ENCODE peak calls at places on chromosomes 2 and 18, in five cellular contexts. O, J, H, X and W are unnamed samples.

GRCh38 chr2:105104208-105104731 is 66.4 kb downstream of the MRPS9 start:
- DNase-seq in X (no peak), O (no peak), H (no peak), J (no peak), W (no peak)

GRCh38 chr2:120912101-120912985 is 176.7 kb downstream of the GLI2 start:
- DNase-seq in J (peak; percentile 47), X (peak; percentile 96), H (no peak), O (no peak), W (no peak)

GRCh38 chr2:157751462-157752058 is 122.9 kb upstream of the ACVR1C start:
- DNase-seq in O (no peak), H (no peak), J (no peak), X (peak; percentile 6), W (no peak)

GRCh38 chr18:49652841-49653240 is 91.0 kb downstream of the LIPG start:
- DNase-seq in J (no peak), X (no peak), O (no peak), H (no peak), W (peak; percentile 42)

GRCh38 chr18:8480506-8481328 is 128.5 kb upstream of the RAB12 start:
- DNase-seq in O (no peak), X (peak; percentile 72), J (no peak), H (no peak), W (no peak)

GRCh38 chr2:200456567-200456966 is 53.3 kb downstream of the KCTD18 start:
- DNase-seq in O (no peak), H (no peak), X (no peak), J (no peak), W (no peak)

GRCh38 chr2:96153991-96154431 is 8.8 kb upstream of the DUSP2 start:
- DNase-seq in J (peak; percentile 48), H (no peak), X (no peak), O (no peak), W (peak; percentile 75)

GRCh38 chr2:64534363-64534762 is 10.2 kb downstream of the AFTPH start:
- DNase-seq in J (no peak), X (no peak), O (no peak), H (no peak), W (no peak)

GRCh38 chr2:21993002-21993401 is 869.2 kb downstream of the TDRD15 start:
- DNase-seq in J (no peak), H (no peak), O (no peak), X (no peak), W (no peak)

GRCh38 chr2:30421551-30422436 is 25.3 kb upstream of the LCLAT1 start:
- DNase-seq in X (no peak), J (no peak), O (no peak), H (no peak), W (no peak)

GRCh38 chr2:56741601-56742102 is 557.9 kb downstream of the CCDC85A start:
- DNase-seq in H (no peak), O (no peak), X (peak; percentile 91), J (no peak), W (no peak)

GRCh38 chr2:106982350-106982749 is 96.4 kb upstream of the ST6GAL2 start:
- DNase-seq in H (no peak), O (no peak), J (no peak), X (peak; percentile 27), W (no peak)

GRCh38 chr2:101974663-101975062 is 17.1 kb upstream of the IL1R2 start:
- DNase-seq in O (no peak), X (no peak), H (no peak), J (no peak), W (no peak)

GRCh38 chr2:59691518-59692190 is 861.8 kb downstream of the BCL11A start:
- DNase-seq in X (no peak), H (no peak), O (no peak), J (no peak), W (no peak)

GRCh38 chr18:76374330-76375281 is 120.4 kb downstream of the ZNF516 start:
- DNase-seq in X (no peak), O (no peak), H (no peak), J (no peak), W (no peak)

GRCh38 chr2:109318150-109318948 is 189.3 kb downstream of the SH3RF3 start:
- DNase-seq in H (peak; percentile 92), X (no peak), J (no peak), O (peak; percentile 18), W (no peak)

GRCh38 chr18:37425182-37425581 is 140.4 kb downstream of the CELF4 start:
- DNase-seq in H (no peak), J (no peak), X (no peak), O (no peak), W (no peak)

GRCh38 chr2:119486886-119487285 is 37.4 kb downstream of the SCTR start:
- DNase-seq in J (no peak), H (no peak), O (no peak), X (peak; percentile 44), W (no peak)

GRCh38 chr18:49149011-49149410 is 198.2 kb upstream of the SMAD7 start:
- DNase-seq in J (no peak), H (no peak), O (no peak), X (no peak), W (no peak)

GRCh38 chr2:62489162-62489561 is 16.8 kb downstream of the TMEM17 start:
- DNase-seq in H (no peak), X (no peak), J (no peak), O (no peak), W (no peak)

GRCh38 chr2:51151490-51152140 is 119.7 kb upstream of the NRXN1 start:
- DNase-seq in J (no peak), H (peak; percentile 75), O (no peak), X (no peak), W (no peak)

GRCh38 chr2:56082665-56083064 is 101.1 kb upstream of the CCDC85A start:
- DNase-seq in H (no peak), J (no peak), O (no peak), X (no peak), W (no peak)

GRCh38 chr18:58793361-58793760 is 71.3 kb upstream of the ZNF532 start:
- DNase-seq in O (no peak), J (no peak), X (peak; percentile 71), H (no peak), W (no peak)

GRCh38 chr2:98875746-98876145 is 60.3 kb downstream of the CRACDL start:
- DNase-seq in O (no peak), H (no peak), X (no peak), J (no peak), W (no peak)

GRCh38 chr18:34867520-34867919 is 157.4 kb downstream of the DTNA start:
- DNase-seq in X (peak; percentile 38), J (no peak), O (no peak), H (peak; percentile 27), W (no peak)
- TF ChIP-seq CTCF in X (no peak), J (no peak), O (no peak), H (no peak), W (no peak)

GRCh38 chr2:176931588-176932563 is 280.7 kb upstream of the HNRNPA3 start:
- DNase-seq in O (no peak), H (no peak), X (peak; percentile 29), J (no peak), W (no peak)

GRCh38 chr2:176934869-176935415 is 277.7 kb upstream of the HNRNPA3 start:
- DNase-seq in H (no peak), O (no peak), J (no peak), X (no peak), W (no peak)

GRCh38 chr2:176934131-176934530 is 278.5 kb upstream of the HNRNPA3 start:
- DNase-seq in J (no peak), O (no peak), H (no peak), X (no peak), W (no peak)

GRCh38 chr2:176935543-176936102 is 277.0 kb upstream of the HNRNPA3 start:
- DNase-seq in X (no peak), O (no peak), J (no peak), H (no peak), W (no peak)

GRCh38 chr2:176936410-176936809 is 276.2 kb upstream of the HNRNPA3 start:
- DNase-seq in H (no peak), X (no peak), O (no peak), J (no peak), W (no peak)
- TF ChIP-seq POLR2A in H (no peak), X (no peak), O (no peak), J (no peak), W (no peak)

GRCh38 chr2:218781691-218782528 is at the start of gene CYP27A1:
- DNase-seq in X (no peak), H (peak; percentile 89), J (peak; percentile 93), O (no peak), W (peak; percentile 75)
- TF ChIP-seq CTCF in X (no peak), H (no peak), J (no peak), O (no peak), W (no peak)

DNA sequence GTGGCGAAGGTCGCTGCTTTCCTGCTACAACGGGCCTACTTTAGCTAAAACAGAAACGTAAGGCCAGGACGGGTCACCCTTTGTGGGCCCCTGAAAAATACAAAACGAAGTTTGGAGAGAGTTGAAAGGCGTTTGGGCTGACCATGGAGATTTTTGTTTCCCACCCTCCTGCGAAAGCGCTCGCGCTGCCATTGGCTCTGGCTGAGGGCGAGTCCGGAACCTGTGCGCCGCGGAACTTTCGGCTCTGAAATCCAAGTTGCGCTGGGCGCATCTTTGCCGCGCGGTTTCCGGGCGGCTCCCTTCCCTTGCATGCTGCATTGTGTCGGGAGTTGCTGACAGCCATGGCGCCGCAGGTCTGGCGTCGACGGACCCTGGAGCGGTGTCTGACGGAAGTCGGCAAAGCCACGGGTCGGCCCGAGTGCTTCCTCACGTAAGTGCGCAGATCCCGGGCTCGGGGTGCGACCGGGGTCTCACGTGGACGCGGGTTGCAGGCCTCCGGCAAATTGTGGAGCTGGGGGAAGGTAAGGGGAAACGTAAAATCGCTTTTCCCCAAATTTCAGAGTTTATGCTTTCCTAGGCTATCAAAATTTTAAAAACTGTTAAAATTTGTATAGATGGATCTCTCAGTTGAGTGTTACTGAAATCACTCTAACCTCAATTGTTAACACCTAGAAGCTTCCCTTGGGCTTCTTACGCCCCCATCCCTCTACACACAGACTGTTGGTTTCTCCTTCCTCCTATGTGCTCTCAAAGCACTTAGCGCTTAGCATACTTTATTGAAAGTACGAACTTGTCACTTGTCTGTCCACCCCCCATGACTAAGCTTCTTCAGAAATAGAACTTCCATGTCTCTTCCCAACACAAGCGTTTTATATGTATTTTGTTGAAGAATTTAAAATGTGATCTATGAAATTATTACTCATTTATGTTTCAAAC is at the start of gene MPHOSPH10:
- DNase-seq in J (peak; percentile 92), X (peak; percentile 94), O (peak; percentile 81), H (peak; percentile 95), W (peak; percentile 98)
- TF ChIP-seq POLR2A in J (peak; percentile 5), X (peak; percentile 94), O (no peak), H (no peak), W (peak; percentile 2)

GRCh38 chr2:2906091-2906490 is 471.5 kb downstream of the EIPR1 start:
- DNase-seq in J (no peak), X (no peak), H (no peak), O (no peak), W (no peak)
- TF ChIP-seq CTCF in J (no peak), X (no peak), H (no peak), O (no peak), W (no peak)

GRCh38 chr2:236876642-236877041 is 209.0 kb upstream of the COPS8 start:
- DNase-seq in O (no peak), X (no peak), H (no peak), J (no peak), W (no peak)

GRCh38 chr2:236875906-236876505 is 209.7 kb upstream of the COPS8 start:
- DNase-seq in H (peak; percentile 52), X (no peak), J (no peak), O (no peak), W (peak; percentile 87)

GRCh38 chr2:236873666-236874065 is 212.0 kb upstream of the COPS8 start:
- DNase-seq in O (no peak), X (no peak), J (no peak), H (no peak), W (no peak)

GRCh38 chr2:236872971-236873370 is 212.7 kb upstream of the COPS8 start:
- DNase-seq in J (no peak), O (no peak), H (no peak), X (no peak), W (no peak)

GRCh38 chr2:236874866-236875481 is 210.7 kb upstream of the COPS8 start:
- DNase-seq in O (no peak), J (no peak), H (no peak), X (no peak), W (no peak)
- TF ChIP-seq POLR2A in O (no peak), J (no peak), H (no peak), X (no peak), W (no peak)